ENCODE peak calls at places on chromosomes 12 and 14, in ten cellular contexts. W is HFFc6, N is fibroblast of pulmonary artery, C is esophagus squamous epithelium, A is AG04450, V is endothelial cell, M is heart left ventricle, F is neural progenitor cell, D is activated B cell treated with CpG ODN at 0.5 μM for 24 hours, O is esophagus muscularis mucosa. P is an unnamed sample.

GRCh38 chr14:64773046-64773445 is 68.8 kb downstream of the PLEKHG3 start:
- DNase-seq in W (no peak), M (no peak), F (no peak), O (no peak), N (no peak), D (no peak), C (no peak), V (no peak), A (no peak), P (no peak)

GRCh38 chr12:22971247-22971646 is 346.3 kb downstream of the ETNK1 start:
- DNase-seq in F (no peak), O (no peak), V (no peak), M (no peak), W (no peak), D (no peak), C (no peak), N (no peak), A (no peak), P (no peak)

GRCh38 chr14:45990252-45990651 is 661.3 kb downstream of the RPL10L start:
- DNase-seq in O (no peak), D (no peak), V (no peak), F (no peak), N (no peak), M (no peak), A (no peak), W (no peak), C (no peak), P (no peak)

GRCh38 chr14:99809376-99809775 is 16.2 kb downstream of the EML1 start:
- DNase-seq in D (no peak), N (peak; percentile 89), F (no peak), M (peak; percentile 83), C (no peak), A (peak; percentile 41), O (no peak), V (no peak), W (peak; percentile 77), P (no peak)

GRCh38 chr14:94620597-94620996 is 8.4 kb downstream of the SERPINA3 start:
- DNase-seq in M (no peak), V (no peak), O (no peak), A (no peak), N (no peak), W (no peak), F (no peak), C (no peak), D (no peak), P (no peak)

GRCh38 chr12:96223411-96224218 is 29.4 kb downstream of the ELK3 start:
- DNase-seq in O (no peak), M (no peak), V (no peak), C (no peak), W (no peak), D (no peak), A (no peak), N (no peak), F (no peak), P (no peak)

GRCh38 chr14:96592591-96593388 is 90.6 kb downstream of the PAPOLA start:
- DNase-seq in N (peak; percentile 37), F (no peak), V (peak; percentile 50), A (no peak), O (no peak), D (peak; percentile 46), M (peak; percentile 42), W (no peak), C (no peak), P (peak; percentile 54)

GRCh38 chr12:63846249-63846967 is 1.9 kb downstream of the SRGAP1 start:
- DNase-seq in O (no peak), V (no peak), W (no peak), M (no peak), C (no peak), D (no peak), A (no peak), F (no peak), N (no peak), P (no peak)

GRCh38 chr12:5923043-5923605 is 21.9 kb downstream of the ANO2 start:
- DNase-seq in D (no peak), V (no peak), F (no peak), O (no peak), C (no peak), W (no peak), N (no peak), M (no peak), A (no peak), P (no peak)

GRCh38 chr12:24608637-24609285 is 340.1 kb downstream of the BCAT1 start:
- DNase-seq in V (no peak), N (no peak), F (no peak), W (no peak), A (no peak), C (no peak), D (no peak), M (no peak), O (no peak), P (no peak)

GRCh38 chr12:47214771-47215170 is 135.0 kb upstream of the AMIGO2 start:
- DNase-seq in F (no peak), V (no peak), D (no peak), A (no peak), N (no peak), M (no peak), C (no peak), O (no peak), W (no peak), P (no peak)

GRCh38 chr12:15562263-15562662 is 226.9 kb downstream of the EPS8 start:
- DNase-seq in O (no peak), V (no peak), A (no peak), W (no peak), F (no peak), M (no peak), D (no peak), C (no peak), N (no peak), P (no peak)

GRCh38 chr12:15555466-15555865 is 233.2 kb downstream of the PTPRO start:
- DNase-seq in M (no peak), V (no peak), C (no peak), D (no peak), F (no peak), N (no peak), A (no peak), W (peak; percentile 4), O (no peak), P (no peak)

GRCh38 chr12:15558915-15559528 is 230.2 kb downstream of the EPS8 start:
- DNase-seq in A (no peak), F (no peak), V (no peak), C (no peak), M (no peak), O (no peak), N (peak; percentile 54), W (peak; percentile 86), D (no peak), P (no peak)

GRCh38 chr12:15550778-15551177 is 228.5 kb downstream of the PTPRO start:
- DNase-seq in V (no peak), C (no peak), O (no peak), F (no peak), M (no peak), A (no peak), N (no peak), W (no peak), D (no peak), P (no peak)

GRCh38 chr12:15556411-15556810 is 232.8 kb downstream of the EPS8 start:
- DNase-seq in V (no peak), D (no peak), A (no peak), F (no peak), W (peak; percentile 37), M (no peak), N (peak; percentile 23), C (no peak), O (no peak), P (no peak)
- TF ChIP-seq CTCF in V (no peak), D (no peak), A (no peak), F (no peak), W (no peak), M (no peak), N (no peak), C (no peak), O (no peak), P (no peak)

GRCh38 chr12:120225852-120226640 is 25.1 kb upstream of the RPLP0 start:
- DNase-seq in M (no peak), D (no peak), W (no peak), O (no peak), N (no peak), C (no peak), V (no peak), A (no peak), F (no peak), P (no peak)
- TF ChIP-seq CTCF in M (peak; percentile 13), D (no peak), W (peak; percentile 55), O (no peak), N (no peak), C (no peak), V (no peak), A (no peak), F (no peak), P (no peak)

DNA sequence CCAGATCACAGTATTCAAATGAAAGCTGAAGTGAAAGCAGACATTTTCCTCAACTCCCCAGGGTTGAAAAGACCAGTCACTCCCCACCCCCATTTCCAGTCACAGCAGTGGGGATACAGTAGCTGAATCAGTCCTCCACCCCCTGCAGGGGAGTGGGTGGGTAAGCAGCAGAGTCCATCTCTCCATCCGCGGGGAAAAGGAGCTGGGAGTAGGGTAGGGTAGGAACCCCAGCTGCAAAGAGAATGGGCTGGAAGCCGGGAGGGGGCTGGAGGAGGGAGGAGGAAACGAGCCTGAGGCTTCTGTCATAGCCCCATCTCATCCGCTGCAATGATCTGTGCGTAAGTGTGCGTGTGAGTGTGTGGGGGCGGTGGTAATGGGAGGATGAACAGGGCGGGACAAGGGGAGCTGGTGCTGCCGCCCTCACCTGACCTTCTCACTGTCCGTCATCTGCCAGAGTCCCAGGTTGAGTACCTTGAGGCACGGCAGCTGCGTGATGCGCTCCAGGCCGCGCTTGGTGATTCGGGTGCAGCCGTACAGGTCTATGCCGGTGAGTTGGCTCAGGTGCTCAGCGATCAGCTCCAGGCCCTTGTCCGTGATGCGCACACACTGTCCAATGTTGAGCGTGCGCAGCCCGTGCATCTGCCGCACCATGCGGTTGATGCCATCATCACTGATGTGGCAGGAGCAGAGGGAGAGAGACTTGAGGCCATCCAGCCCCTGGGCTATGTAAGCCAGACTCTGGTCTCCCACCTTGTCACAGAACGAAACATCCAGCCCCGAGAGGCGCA is 1.7 kb downstream of the FBXL14 start:
- DNase-seq in O (no peak), V (peak; percentile 47), N (peak; percentile 55), A (no peak), M (peak; percentile 56), F (peak; percentile 80), W (peak; percentile 59), C (no peak), D (peak; percentile 49), P (no peak)
- TF ChIP-seq CTCF in O (no peak), V (no peak), N (peak; percentile 13), A (peak; percentile 28), M (no peak), F (peak; percentile 15), W (peak; percentile 37), C (no peak), D (no peak), P (no peak)

DNA sequence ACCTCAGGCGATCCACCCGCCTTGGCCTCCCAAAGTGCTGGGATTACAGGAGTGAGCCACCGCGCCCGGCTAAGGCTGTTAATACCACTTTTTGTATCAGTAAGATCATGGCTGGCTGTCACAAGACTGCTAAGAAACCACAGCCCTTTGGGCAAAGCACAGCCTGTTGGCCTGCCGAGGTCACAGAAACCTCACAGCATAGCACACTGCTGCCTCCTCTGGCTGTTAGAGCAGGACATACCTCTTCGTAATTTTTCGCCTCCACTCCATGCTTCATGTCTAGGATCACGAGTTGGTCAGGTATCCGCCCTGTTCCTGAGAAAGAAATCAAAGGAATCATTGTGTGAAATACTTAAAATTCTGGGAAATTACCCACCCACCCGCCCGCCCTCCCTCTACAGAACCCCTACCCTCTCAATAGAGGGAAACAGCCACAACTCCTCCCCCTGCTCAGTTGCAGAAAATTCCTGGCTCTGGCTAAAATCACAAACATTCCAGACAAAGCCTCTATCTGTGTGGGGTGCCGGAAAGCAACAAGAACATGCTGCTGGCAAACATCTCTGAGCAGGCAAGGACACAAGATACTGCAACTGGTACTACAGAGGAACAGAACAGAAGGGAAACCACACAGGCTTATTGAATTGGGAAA is 20.7 kb upstream of the NEK9 start:
- DNase-seq in N (peak; percentile 98), M (peak; percentile 80), D (no peak), V (peak; percentile 58), W (peak; percentile 50), F (peak; percentile 72), C (no peak), O (peak; percentile 94), A (no peak), P (peak; percentile 49)
- TF ChIP-seq CTCF in N (peak; percentile 75), M (peak; percentile 56), D (no peak), V (no peak), W (peak; percentile 58), F (peak; percentile 49), C (no peak), O (peak; percentile 13), A (peak; percentile 54), P (no peak)

P was measured in mesothelial cell of epicardium.